ENCODE peak calls at places on chromosomes 12 and 14, in seven cellular contexts. One of them, this sample, is unnamed.
A peak's percentile ranks its signal among the peaks of the same experiment; 100 is the strongest.

GRCh38 chr12:122990961-122991622 is 10.6 kb downstream of the ARL6IP4 start:
- DNase-seq in GM12864: no peak
- DNase-seq in endothelial cell of umbilical vein: no peak
- DNase-seq in ascending aorta: no peak
- DNase-seq in fibroblast of mammary gland: no peak
- DNase-seq in CD4-positive, alpha-beta T cell: no peak
- DNase-seq in dorsolateral prefrontal cortex: no peak
- DNase-seq in this sample: no peak

GRCh38 chr14:42930058-42930457 is 1323.4 kb downstream of the LRFN5 start:
- DNase-seq in GM12864: no peak
- DNase-seq in endothelial cell of umbilical vein: no peak
- DNase-seq in ascending aorta: no peak
- DNase-seq in fibroblast of mammary gland: peak; percentile 4
- DNase-seq in CD4-positive, alpha-beta T cell: no peak
- DNase-seq in dorsolateral prefrontal cortex: no peak
- DNase-seq in this sample: no peak

GRCh38 chr12:91975891-91976290 is 169.8 kb downstream of the BTG1 start:
- DNase-seq in GM12864: no peak
- DNase-seq in endothelial cell of umbilical vein: no peak
- DNase-seq in ascending aorta: no peak
- DNase-seq in fibroblast of mammary gland: no peak
- DNase-seq in CD4-positive, alpha-beta T cell: no peak
- DNase-seq in dorsolateral prefrontal cortex: no peak
- DNase-seq in this sample: no peak

GRCh38 chr12:50111693-50112455 is at the start of gene COX14:
- DNase-seq in GM12864: peak; percentile 98
- DNase-seq in endothelial cell of umbilical vein: peak; percentile 100
- DNase-seq in ascending aorta: peak; percentile 98
- DNase-seq in fibroblast of mammary gland: peak; percentile 99
- DNase-seq in CD4-positive, alpha-beta T cell: peak; percentile 98
- DNase-seq in dorsolateral prefrontal cortex: peak; percentile 100
- DNase-seq in this sample: peak; percentile 99

GRCh38 chr12:56040151-56040550 is 1.6 kb upstream of the RPS26 start:
- DNase-seq in GM12864: no peak
- DNase-seq in endothelial cell of umbilical vein: no peak
- DNase-seq in ascending aorta: no peak
- DNase-seq in fibroblast of mammary gland: no peak
- DNase-seq in CD4-positive, alpha-beta T cell: no peak
- DNase-seq in dorsolateral prefrontal cortex: no peak
- DNase-seq in this sample: no peak

GRCh38 chr12:553216-554000 is 93.7 kb downstream of the B4GALNT3 start:
- DNase-seq in GM12864: no peak
- DNase-seq in endothelial cell of umbilical vein: no peak
- DNase-seq in ascending aorta: no peak
- DNase-seq in fibroblast of mammary gland: no peak
- DNase-seq in CD4-positive, alpha-beta T cell: no peak
- DNase-seq in dorsolateral prefrontal cortex: no peak
- DNase-seq in this sample: no peak

GRCh38 chr12:107515446-107515958 is 170.1 kb upstream of the PWP1 start:
- DNase-seq in GM12864: no peak
- DNase-seq in endothelial cell of umbilical vein: peak; percentile 73
- DNase-seq in ascending aorta: peak; percentile 38
- DNase-seq in fibroblast of mammary gland: peak; percentile 99
- DNase-seq in CD4-positive, alpha-beta T cell: no peak
- DNase-seq in dorsolateral prefrontal cortex: no peak
- DNase-seq in this sample: peak; percentile 59

GRCh38 chr12:84512751-84513150 is 399.8 kb downstream of the SLC6A15 start:
- DNase-seq in GM12864: no peak
- DNase-seq in endothelial cell of umbilical vein: no peak
- DNase-seq in ascending aorta: no peak
- DNase-seq in fibroblast of mammary gland: peak; percentile 34
- DNase-seq in CD4-positive, alpha-beta T cell: no peak
- DNase-seq in dorsolateral prefrontal cortex: no peak
- DNase-seq in this sample: no peak

GRCh38 chr14:79712302-79712950 is 498.9 kb downstream of the DIO2 start:
- DNase-seq in GM12864: no peak
- DNase-seq in endothelial cell of umbilical vein: no peak
- DNase-seq in ascending aorta: no peak
- DNase-seq in fibroblast of mammary gland: no peak
- DNase-seq in CD4-positive, alpha-beta T cell: no peak
- DNase-seq in dorsolateral prefrontal cortex: no peak
- DNase-seq in this sample: no peak

GRCh38 chr12:91009319-91009950 is 4.7 kb upstream of the EPYC start:
- DNase-seq in GM12864: peak; percentile 15
- DNase-seq in endothelial cell of umbilical vein: peak; percentile 77
- DNase-seq in ascending aorta: no peak
- DNase-seq in fibroblast of mammary gland: peak; percentile 14
- DNase-seq in CD4-positive, alpha-beta T cell: no peak
- DNase-seq in dorsolateral prefrontal cortex: no peak
- DNase-seq in this sample: no peak

GRCh38 chr14:49598182-49598478 is 610 bp upstream of the LRR1 start:
- DNase-seq in GM12864: no peak
- DNase-seq in endothelial cell of umbilical vein: no peak
- DNase-seq in ascending aorta: no peak
- DNase-seq in fibroblast of mammary gland: no peak
- DNase-seq in CD4-positive, alpha-beta T cell: no peak
- DNase-seq in dorsolateral prefrontal cortex: no peak
- DNase-seq in this sample: no peak

GRCh38 chr12:50186667-50187066 is 19.5 kb upstream of the CERS5 start:
- DNase-seq in GM12864: no peak
- DNase-seq in endothelial cell of umbilical vein: peak; percentile 16
- DNase-seq in ascending aorta: no peak
- DNase-seq in fibroblast of mammary gland: peak; percentile 49
- DNase-seq in CD4-positive, alpha-beta T cell: no peak
- DNase-seq in dorsolateral prefrontal cortex: no peak
- DNase-seq in this sample: peak; percentile 64

GRCh38 chr12:109863961-109864712 is 16.2 kb downstream of the GLTP start:
- DNase-seq in GM12864: no peak
- DNase-seq in endothelial cell of umbilical vein: no peak
- DNase-seq in ascending aorta: no peak
- DNase-seq in fibroblast of mammary gland: peak; percentile 17
- DNase-seq in CD4-positive, alpha-beta T cell: no peak
- DNase-seq in dorsolateral prefrontal cortex: peak; percentile 92
- DNase-seq in this sample: no peak

GRCh38 chr12:7588703-7589329 is 76.9 kb downstream of the APOBEC1 start:
- DNase-seq in GM12864: peak; percentile 15
- DNase-seq in endothelial cell of umbilical vein: peak; percentile 62
- DNase-seq in ascending aorta: no peak
- DNase-seq in fibroblast of mammary gland: peak; percentile 83
- DNase-seq in CD4-positive, alpha-beta T cell: peak; percentile 17
- DNase-seq in dorsolateral prefrontal cortex: no peak
- DNase-seq in this sample: peak; percentile 60

GRCh38 chr12:80419660-80420059 is 24.4 kb upstream of the PTPRQ start:
- DNase-seq in GM12864: no peak
- DNase-seq in endothelial cell of umbilical vein: no peak
- DNase-seq in ascending aorta: no peak
- DNase-seq in fibroblast of mammary gland: no peak
- DNase-seq in CD4-positive, alpha-beta T cell: no peak
- DNase-seq in dorsolateral prefrontal cortex: no peak
- DNase-seq in this sample: no peak

GRCh38 chr12:89117448-89118034 is 234.8 kb downstream of the DUSP6 start:
- DNase-seq in GM12864: no peak
- DNase-seq in endothelial cell of umbilical vein: peak; percentile 68
- DNase-seq in ascending aorta: no peak
- DNase-seq in fibroblast of mammary gland: no peak
- DNase-seq in CD4-positive, alpha-beta T cell: no peak
- DNase-seq in dorsolateral prefrontal cortex: no peak
- DNase-seq in this sample: no peak

GRCh38 chr14:101132051-101132541 is 228.6 kb upstream of the RTL1 start:
- DNase-seq in GM12864: no peak
- DNase-seq in endothelial cell of umbilical vein: no peak
- DNase-seq in ascending aorta: no peak
- DNase-seq in fibroblast of mammary gland: no peak
- DNase-seq in CD4-positive, alpha-beta T cell: no peak
- DNase-seq in dorsolateral prefrontal cortex: no peak
- DNase-seq in this sample: no peak

GRCh38 chr12:2179058-2179457 is 126.3 kb downstream of the CACNA1C start:
- DNase-seq in GM12864: no peak
- DNase-seq in endothelial cell of umbilical vein: no peak
- DNase-seq in ascending aorta: no peak
- DNase-seq in fibroblast of mammary gland: peak; percentile 22
- DNase-seq in CD4-positive, alpha-beta T cell: no peak
- DNase-seq in dorsolateral prefrontal cortex: no peak
- DNase-seq in this sample: no peak

GRCh38 chr14:33163109-33163508 is 224.4 kb downstream of the NPAS3 start:
- DNase-seq in GM12864: no peak
- DNase-seq in endothelial cell of umbilical vein: no peak
- DNase-seq in ascending aorta: no peak
- DNase-seq in fibroblast of mammary gland: no peak
- DNase-seq in CD4-positive, alpha-beta T cell: no peak
- DNase-seq in dorsolateral prefrontal cortex: no peak
- DNase-seq in this sample: no peak

GRCh38 chr12:120468271-120468845 is 1.2 kb downstream of the SRSF9 start:
- DNase-seq in GM12864: no peak
- DNase-seq in endothelial cell of umbilical vein: no peak
- DNase-seq in ascending aorta: no peak
- DNase-seq in fibroblast of mammary gland: peak; percentile 66
- DNase-seq in CD4-positive, alpha-beta T cell: no peak
- DNase-seq in dorsolateral prefrontal cortex: no peak
- DNase-seq in this sample: peak; percentile 46

GRCh38 chr14:55109846-55110245 is 19.2 kb upstream of the LGALS3 start:
- DNase-seq in GM12864: no peak
- DNase-seq in endothelial cell of umbilical vein: no peak
- DNase-seq in ascending aorta: no peak
- DNase-seq in fibroblast of mammary gland: no peak
- DNase-seq in CD4-positive, alpha-beta T cell: no peak
- DNase-seq in dorsolateral prefrontal cortex: no peak
- DNase-seq in this sample: no peak

GRCh38 chr14:55115433-55115832 is 13.6 kb upstream of the LGALS3 start:
- DNase-seq in GM12864: no peak
- DNase-seq in endothelial cell of umbilical vein: no peak
- DNase-seq in ascending aorta: no peak
- DNase-seq in fibroblast of mammary gland: no peak
- DNase-seq in CD4-positive, alpha-beta T cell: no peak
- DNase-seq in dorsolateral prefrontal cortex: no peak
- DNase-seq in this sample: no peak

GRCh38 chr14:55107766-55108554 is 21.1 kb upstream of the LGALS3 start:
- DNase-seq in GM12864: no peak
- DNase-seq in endothelial cell of umbilical vein: peak; percentile 94
- DNase-seq in ascending aorta: peak; percentile 76
- DNase-seq in fibroblast of mammary gland: peak; percentile 99
- DNase-seq in CD4-positive, alpha-beta T cell: peak; percentile 22
- DNase-seq in dorsolateral prefrontal cortex: no peak
- DNase-seq in this sample: peak; percentile 95

GRCh38 chr14:55114720-55115119 is 14.3 kb upstream of the LGALS3 start:
- DNase-seq in GM12864: no peak
- DNase-seq in endothelial cell of umbilical vein: no peak
- DNase-seq in ascending aorta: no peak
- DNase-seq in fibroblast of mammary gland: no peak
- DNase-seq in CD4-positive, alpha-beta T cell: no peak
- DNase-seq in dorsolateral prefrontal cortex: no peak
- DNase-seq in this sample: no peak

DNA sequence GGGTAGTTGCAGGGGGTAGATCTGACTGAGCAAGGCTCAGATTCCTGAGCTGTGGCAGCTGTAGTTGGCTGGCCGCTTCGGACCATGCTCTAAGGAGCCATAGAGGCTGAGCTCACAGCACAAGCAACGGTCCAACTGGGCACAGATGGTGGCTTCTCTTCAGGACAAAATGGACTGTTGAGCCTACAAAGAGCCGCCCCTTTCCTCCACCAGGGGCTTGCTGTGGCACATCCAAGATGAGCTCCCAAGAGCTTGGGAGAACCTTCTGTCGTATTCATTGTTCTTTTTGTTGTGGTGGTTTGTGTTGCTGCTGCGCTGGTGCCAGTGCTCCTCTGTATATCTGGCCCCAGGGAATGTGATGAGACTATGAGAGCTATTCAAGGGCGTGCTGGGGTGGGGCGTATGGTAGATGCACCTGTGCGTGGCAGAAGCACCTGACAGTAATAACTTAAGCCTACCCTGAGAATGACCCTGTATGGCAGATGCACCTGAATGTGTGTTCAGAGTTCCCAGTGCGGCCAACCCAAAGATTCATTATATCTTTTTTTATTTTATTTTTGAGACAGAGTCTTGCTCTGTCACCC is 17.8 kb upstream of the LGALS3 start:
- DNase-seq in GM12864: no peak
- DNase-seq in endothelial cell of umbilical vein: no peak
- DNase-seq in ascending aorta: no peak
- DNase-seq in fibroblast of mammary gland: no peak
- DNase-seq in CD4-positive, alpha-beta T cell: no peak
- DNase-seq in dorsolateral prefrontal cortex: no peak
- DNase-seq in this sample: no peak
- TF ChIP-seq CTCF in GM12864: peak; percentile 3
- TF ChIP-seq CTCF in endothelial cell of umbilical vein: no peak
- TF ChIP-seq CTCF in ascending aorta: no peak
- TF ChIP-seq CTCF in fibroblast of mammary gland: no peak
- TF ChIP-seq CTCF in CD4-positive, alpha-beta T cell: no peak
- TF ChIP-seq CTCF in dorsolateral prefrontal cortex: no peak
- TF ChIP-seq CTCF in this sample: no peak

DNA sequence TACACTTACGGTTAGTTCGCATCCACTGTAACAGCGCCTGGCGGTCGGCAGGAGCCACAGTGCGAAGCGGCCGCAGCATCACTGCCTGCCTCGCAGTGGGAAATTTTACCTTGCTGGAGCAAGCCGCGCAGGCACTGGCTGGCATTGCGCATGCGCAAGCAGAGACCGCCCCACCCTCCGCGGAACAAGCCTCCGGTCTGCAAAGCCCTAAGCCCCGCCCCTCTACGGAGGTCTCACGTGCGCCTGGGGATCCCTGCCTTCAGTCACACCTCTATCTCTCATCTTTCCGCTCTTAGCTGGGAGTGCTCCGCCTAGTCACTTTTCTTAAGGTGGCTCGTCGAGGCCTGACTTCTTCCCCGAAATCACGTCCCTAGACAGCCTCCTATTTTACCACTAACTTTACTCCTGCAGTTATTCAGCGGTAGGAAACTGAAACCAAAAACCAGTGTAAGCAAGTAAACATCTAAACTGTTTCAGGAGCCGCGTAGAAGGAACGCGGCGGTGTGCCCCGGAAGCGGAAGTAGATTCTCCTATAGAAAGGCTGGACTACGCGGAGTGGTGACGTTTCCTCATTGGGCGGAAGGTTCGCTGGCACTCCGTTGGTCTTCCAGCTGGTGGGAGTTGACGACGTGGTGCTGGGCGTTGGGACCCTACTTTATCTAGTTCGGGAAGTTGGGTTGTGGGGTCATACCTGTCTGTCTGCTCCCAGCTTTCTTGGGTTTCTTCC is at the start of gene SRP54:
- DNase-seq in GM12864: peak; percentile 97
- DNase-seq in endothelial cell of umbilical vein: peak; percentile 98
- DNase-seq in ascending aorta: peak; percentile 93
- DNase-seq in fibroblast of mammary gland: peak; percentile 97
- DNase-seq in CD4-positive, alpha-beta T cell: peak; percentile 100
- DNase-seq in dorsolateral prefrontal cortex: peak; percentile 94
- DNase-seq in this sample: peak; percentile 98
- TF ChIP-seq CTCF in GM12864: peak; percentile 34
- TF ChIP-seq CTCF in endothelial cell of umbilical vein: no peak
- TF ChIP-seq CTCF in ascending aorta: no peak
- TF ChIP-seq CTCF in fibroblast of mammary gland: peak; percentile 11
- TF ChIP-seq CTCF in CD4-positive, alpha-beta T cell: no peak
- TF ChIP-seq CTCF in dorsolateral prefrontal cortex: no peak
- TF ChIP-seq CTCF in this sample: no peak

GRCh38 chr12:127526925-127527324 is 740.0 kb upstream of the TMEM132C start:
- DNase-seq in GM12864: no peak
- DNase-seq in endothelial cell of umbilical vein: no peak
- DNase-seq in ascending aorta: no peak
- DNase-seq in fibroblast of mammary gland: no peak
- DNase-seq in CD4-positive, alpha-beta T cell: no peak
- DNase-seq in dorsolateral prefrontal cortex: no peak
- DNase-seq in this sample: no peak
- TF ChIP-seq CTCF in GM12864: no peak
- TF ChIP-seq CTCF in endothelial cell of umbilical vein: no peak
- TF ChIP-seq CTCF in ascending aorta: no peak
- TF ChIP-seq CTCF in fibroblast of mammary gland: no peak
- TF ChIP-seq CTCF in CD4-positive, alpha-beta T cell: no peak
- TF ChIP-seq CTCF in dorsolateral prefrontal cortex: peak; percentile 14
- TF ChIP-seq CTCF in this sample: peak; percentile 60

GRCh38 chr14:76870146-76870545 is 43.9 kb downstream of the LRRC74A start:
- DNase-seq in GM12864: no peak
- DNase-seq in endothelial cell of umbilical vein: no peak
- DNase-seq in ascending aorta: no peak
- DNase-seq in fibroblast of mammary gland: no peak
- DNase-seq in CD4-positive, alpha-beta T cell: no peak
- DNase-seq in dorsolateral prefrontal cortex: no peak
- DNase-seq in this sample: peak; percentile 11
- TF ChIP-seq CTCF in GM12864: peak; percentile 28
- TF ChIP-seq CTCF in endothelial cell of umbilical vein: peak; percentile 30
- TF ChIP-seq CTCF in ascending aorta: no peak
- TF ChIP-seq CTCF in fibroblast of mammary gland: no peak
- TF ChIP-seq CTCF in CD4-positive, alpha-beta T cell: no peak
- TF ChIP-seq CTCF in dorsolateral prefrontal cortex: peak; percentile 19
- TF ChIP-seq CTCF in this sample: peak; percentile 72